ENCODE peak calls at places on chromosomes 11 and 22, in five cellular contexts. H, I, E, Y and N are unnamed samples.

GRCh38 chr11:121630041-121630440 is 177.3 kb upstream of the SORL1-AS1 start:
- DNase-seq in H (no peak), I (no peak), E (no peak), Y (no peak), N (no peak)

GRCh38 chr11:92269021-92269420 is 44.4 kb downstream of the FAT3 start:
- DNase-seq in H (no peak), I (no peak), E (no peak), Y (no peak), N (no peak)

GRCh38 chr11:70445091-70445490 is 46.8 kb downstream of the CTTN start:
- DNase-seq in H (no peak), I (no peak), E (no peak), Y (no peak), N (no peak)

GRCh38 chr11:75969626-75970308 is 154.8 kb downstream of the UVRAG start:
- DNase-seq in H (no peak), I (no peak), E (no peak), Y (no peak), N (no peak)

GRCh38 chr11:120310875-120311274 is 14.2 kb upstream of the TLCD5 start:
- DNase-seq in H (no peak), I (no peak), E (no peak), Y (no peak), N (no peak)

GRCh38 chr11:129298990-129299389 is 76.7 kb upstream of the BARX2 start:
- DNase-seq in H (no peak), I (no peak), E (no peak), Y (no peak), N (no peak)

GRCh38 chr22:20859615-20860014 is 808 bp downstream of the SNAP29 start:
- DNase-seq in H (no peak), I (no peak), E (no peak), Y (no peak), N (no peak)

GRCh38 chr22:28019881-28020861 is 101.1 kb upstream of the PITPNB start:
- DNase-seq in H (peak), I (peak), E (peak), Y (peak), N (peak)

GRCh38 chr11:17734986-17735822 is 623 bp downstream of the KCNC1 start:
- DNase-seq in H (peak), I (no peak), E (no peak), Y (peak), N (no peak)

GRCh38 chr11:68347841-68348240 is 35.5 kb downstream of the LRP5 start:
- DNase-seq in H (no peak), I (no peak), E (no peak), Y (no peak), N (no peak)

GRCh38 chr11:105582497-105582896 is 27.4 kb upstream of the GRIA4 start:
- DNase-seq in H (no peak), I (no peak), E (no peak), Y (no peak), N (no peak)

GRCh38 chr11:33552756-33553155 is 147.9 kb downstream of the C11orf91 start:
- DNase-seq in H (no peak), I (no peak), E (no peak), Y (no peak), N (no peak)

GRCh38 chr11:131739243-131739882 is 368.9 kb downstream of the NTM start:
- DNase-seq in H (no peak), I (no peak), E (no peak), Y (peak), N (no peak)

GRCh38 chr11:22674470-22675426 is 8.3 kb downstream of the GAS2 start:
- DNase-seq in H (no peak), I (no peak), E (no peak), Y (no peak), N (no peak)

GRCh38 chr22:45580703-45581381 is 78.2 kb downstream of the FBLN1 start:
- DNase-seq in H (no peak), I (no peak), E (peak), Y (no peak), N (no peak)

GRCh38 chr11:124746621-124747243 is 5.3 kb downstream of the VSIG2 start:
- DNase-seq in H (peak), I (no peak), E (peak), Y (peak), N (peak)

GRCh38 chr22:19038728-19039447 is 83.3 kb downstream of the DGCR2 start:
- DNase-seq in H (no peak), I (no peak), E (no peak), Y (no peak), N (no peak)

GRCh38 chr11:33634291-33634834 is 66.3 kb downstream of the C11orf91 start:
- DNase-seq in H (no peak), I (no peak), E (no peak), Y (no peak), N (no peak)

GRCh38 chr11:12725863-12726666 is 51.8 kb downstream of the TEAD1 start:
- DNase-seq in H (no peak), I (no peak), E (no peak), Y (no peak), N (no peak)

GRCh38 chr11:128862913-128863660 is 4.0 kb downstream of the KCNJ1 start:
- DNase-seq in H (no peak), I (no peak), E (no peak), Y (no peak), N (no peak)

GRCh38 chr11:71465054-71465453 is 12.1 kb downstream of the NADSYN1 start:
- DNase-seq in H (no peak), I (peak), E (no peak), Y (no peak), N (no peak)

GRCh38 chr11:60252709-60253108 is 9.8 kb upstream of the MS4A4E start:
- DNase-seq in H (no peak), I (no peak), E (no peak), Y (no peak), N (no peak)

GRCh38 chr11:45662665-45663485 is 2.5 kb downstream of the CHST1 start:
- DNase-seq in H (no peak), I (no peak), E (no peak), Y (peak), N (no peak)

GRCh38 chr22:41001722-41002122 is 50.5 kb downstream of the RBX1 start:
- DNase-seq in H (no peak), I (no peak), E (no peak), Y (no peak), N (no peak)

GRCh38 chr11:57460017-57460755 is at the start of gene RTN4RL2:
- DNase-seq in H (peak), I (no peak), E (peak), Y (peak), N (no peak)

GRCh38 chr11:456533-456932 is 6.5 kb downstream of the PTDSS2 start:
- DNase-seq in H (peak), I (no peak), E (no peak), Y (no peak), N (no peak)